ENCODE peak calls at places on chromosomes 2 and 18, in ten cellular contexts. One of them, this sample, is unnamed.

GRCh38 chr2:168593713-168594112 is 137.6 kb downstream of the CERS6 start:
- DNase-seq in fibroblast of the aortic adventitia: no peak
- DNase-seq in uterus: no peak
- DNase-seq in AG04450: no peak
- DNase-seq in epithelial cell of esophagus: no peak
- DNase-seq in H7: no peak
- DNase-seq in tibial artery: no peak
- DNase-seq in NT2/D1: no peak
- DNase-seq in A549: no peak
- DNase-seq in fibroblast of pulmonary artery: no peak
- DNase-seq in this sample: no peak

GRCh38 chr2:54801422-54801821 is 78.0 kb downstream of the EML6 start:
- DNase-seq in H7: no peak
- DNase-seq in fibroblast of pulmonary artery: no peak
- DNase-seq in epithelial cell of esophagus: no peak
- DNase-seq in tibial artery: no peak
- DNase-seq in A549: no peak
- DNase-seq in NT2/D1: no peak
- DNase-seq in AG04450: no peak
- DNase-seq in fibroblast of the aortic adventitia: no peak
- DNase-seq in uterus: no peak
- DNase-seq in this sample: no peak

GRCh38 chr2:133887676-133888040 is 319.4 kb upstream of the NCKAP5 start:
- DNase-seq in epithelial cell of esophagus: peak; percentile 74
- DNase-seq in fibroblast of the aortic adventitia: no peak
- DNase-seq in AG04450: no peak
- DNase-seq in uterus: no peak
- DNase-seq in A549: no peak
- DNase-seq in NT2/D1: no peak
- DNase-seq in fibroblast of pulmonary artery: no peak
- DNase-seq in H7: no peak
- DNase-seq in tibial artery: no peak
- DNase-seq in this sample: no peak

GRCh38 chr18:3584897-3585460 is 135.0 kb downstream of the TGIF1 start:
- DNase-seq in uterus: no peak
- DNase-seq in A549: no peak
- DNase-seq in tibial artery: no peak
- DNase-seq in epithelial cell of esophagus: peak; percentile 31
- DNase-seq in H7: peak; percentile 51
- DNase-seq in fibroblast of the aortic adventitia: no peak
- DNase-seq in AG04450: no peak
- DNase-seq in NT2/D1: peak; percentile 61
- DNase-seq in fibroblast of pulmonary artery: no peak
- DNase-seq in this sample: no peak

GRCh38 chr2:240946654-240947053 is 40.5 kb downstream of the CROCC2 start:
- DNase-seq in tibial artery: no peak
- DNase-seq in NT2/D1: no peak
- DNase-seq in fibroblast of the aortic adventitia: peak; percentile 32
- DNase-seq in uterus: no peak
- DNase-seq in A549: no peak
- DNase-seq in epithelial cell of esophagus: peak; percentile 10
- DNase-seq in H7: no peak
- DNase-seq in AG04450: no peak
- DNase-seq in fibroblast of pulmonary artery: no peak
- DNase-seq in this sample: no peak

GRCh38 chr2:1588994-1589611 is 155.2 kb downstream of the PXDN start:
- DNase-seq in NT2/D1: no peak
- DNase-seq in tibial artery: no peak
- DNase-seq in uterus: no peak
- DNase-seq in fibroblast of pulmonary artery: no peak
- DNase-seq in fibroblast of the aortic adventitia: no peak
- DNase-seq in A549: no peak
- DNase-seq in H7: peak; percentile 76
- DNase-seq in epithelial cell of esophagus: no peak
- DNase-seq in AG04450: no peak
- DNase-seq in this sample: no peak

GRCh38 chr2:20227894-20228505 is 3.1 kb upstream of the SDC1 start:
- DNase-seq in H7: peak; percentile 38
- DNase-seq in NT2/D1: no peak
- DNase-seq in A549: no peak
- DNase-seq in epithelial cell of esophagus: no peak
- DNase-seq in fibroblast of the aortic adventitia: no peak
- DNase-seq in fibroblast of pulmonary artery: no peak
- DNase-seq in AG04450: no peak
- DNase-seq in uterus: no peak
- DNase-seq in tibial artery: no peak
- DNase-seq in this sample: no peak

GRCh38 chr2:229714080-229714735 is at the start of gene DNER:
- DNase-seq in fibroblast of the aortic adventitia: no peak
- DNase-seq in uterus: no peak
- DNase-seq in H7: peak; percentile 95
- DNase-seq in NT2/D1: no peak
- DNase-seq in A549: peak; percentile 35
- DNase-seq in fibroblast of pulmonary artery: no peak
- DNase-seq in epithelial cell of esophagus: peak; percentile 30
- DNase-seq in AG04450: no peak
- DNase-seq in tibial artery: no peak
- DNase-seq in this sample: no peak

GRCh38 chr2:239380831-239381708 is 19.8 kb downstream of the HDAC4 start:
- DNase-seq in fibroblast of the aortic adventitia: no peak
- DNase-seq in A549: no peak
- DNase-seq in fibroblast of pulmonary artery: no peak
- DNase-seq in epithelial cell of esophagus: no peak
- DNase-seq in AG04450: no peak
- DNase-seq in NT2/D1: no peak
- DNase-seq in uterus: no peak
- DNase-seq in H7: no peak
- DNase-seq in tibial artery: no peak
- DNase-seq in this sample: no peak

GRCh38 chr2:64134813-64135212 is 9.4 kb downstream of the PELI1 start:
- DNase-seq in epithelial cell of esophagus: no peak
- DNase-seq in AG04450: no peak
- DNase-seq in H7: no peak
- DNase-seq in fibroblast of the aortic adventitia: peak; percentile 38
- DNase-seq in tibial artery: no peak
- DNase-seq in A549: no peak
- DNase-seq in fibroblast of pulmonary artery: no peak
- DNase-seq in uterus: no peak
- DNase-seq in NT2/D1: no peak
- DNase-seq in this sample: no peak

GRCh38 chr2:27378096-27378808 is 2.3 kb downstream of the ZNF513 start:
- DNase-seq in NT2/D1: no peak
- DNase-seq in A549: peak; percentile 22
- DNase-seq in H7: peak; percentile 56
- DNase-seq in AG04450: no peak
- DNase-seq in epithelial cell of esophagus: peak; percentile 29
- DNase-seq in fibroblast of the aortic adventitia: no peak
- DNase-seq in fibroblast of pulmonary artery: no peak
- DNase-seq in uterus: no peak
- DNase-seq in tibial artery: no peak
- DNase-seq in this sample: no peak

GRCh38 chr2:100513650-100514049 is 43.4 kb downstream of the NMS start:
- DNase-seq in fibroblast of the aortic adventitia: peak; percentile 49
- DNase-seq in epithelial cell of esophagus: no peak
- DNase-seq in tibial artery: no peak
- DNase-seq in A549: no peak
- DNase-seq in AG04450: no peak
- DNase-seq in fibroblast of pulmonary artery: no peak
- DNase-seq in H7: no peak
- DNase-seq in NT2/D1: no peak
- DNase-seq in uterus: no peak
- DNase-seq in this sample: no peak

GRCh38 chr18:36331541-36331971 is 34.0 kb downstream of the FHOD3 start:
- DNase-seq in uterus: no peak
- DNase-seq in AG04450: no peak
- DNase-seq in fibroblast of the aortic adventitia: no peak
- DNase-seq in A549: no peak
- DNase-seq in H7: no peak
- DNase-seq in NT2/D1: no peak
- DNase-seq in tibial artery: no peak
- DNase-seq in epithelial cell of esophagus: no peak
- DNase-seq in fibroblast of pulmonary artery: no peak
- DNase-seq in this sample: no peak

GRCh38 chr2:121638333-121638732 is 10.9 kb downstream of the CLASP1 start:
- DNase-seq in fibroblast of the aortic adventitia: peak; percentile 45
- DNase-seq in epithelial cell of esophagus: peak; percentile 77
- DNase-seq in tibial artery: no peak
- DNase-seq in NT2/D1: no peak
- DNase-seq in fibroblast of pulmonary artery: peak; percentile 73
- DNase-seq in H7: no peak
- DNase-seq in A549: no peak
- DNase-seq in AG04450: no peak
- DNase-seq in uterus: no peak
- DNase-seq in this sample: no peak

GRCh38 chr2:189014426-189015138 is 40.4 kb downstream of the COL3A1 start:
- DNase-seq in uterus: no peak
- DNase-seq in tibial artery: no peak
- DNase-seq in AG04450: peak; percentile 51
- DNase-seq in H7: no peak
- DNase-seq in A549: no peak
- DNase-seq in fibroblast of the aortic adventitia: peak; percentile 80
- DNase-seq in NT2/D1: no peak
- DNase-seq in fibroblast of pulmonary artery: peak; percentile 52
- DNase-seq in epithelial cell of esophagus: no peak
- DNase-seq in this sample: peak; percentile 38

DNA sequence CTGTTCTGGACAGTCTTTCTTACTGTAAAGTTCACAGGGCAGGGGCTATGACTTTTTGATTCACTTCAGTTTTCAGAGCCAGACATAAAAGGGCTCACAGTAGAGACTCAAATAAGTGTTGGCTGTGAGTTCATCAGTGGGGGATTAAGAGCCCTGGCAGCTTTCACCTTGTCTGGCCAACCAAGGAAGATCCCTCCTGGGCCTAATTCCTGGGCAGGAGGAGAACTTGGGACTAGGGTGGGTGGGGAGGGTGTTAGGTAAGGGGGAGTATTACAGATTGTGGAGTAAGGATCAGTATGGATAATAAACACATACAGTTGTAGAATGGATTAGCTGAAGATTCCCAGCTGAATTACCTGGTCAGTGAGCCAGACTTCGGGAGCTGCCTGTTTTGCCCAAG is 904 bp upstream of the SFXN5 start:
- DNase-seq in NT2/D1: no peak
- DNase-seq in H7: peak; percentile 31
- DNase-seq in fibroblast of pulmonary artery: no peak
- DNase-seq in A549: no peak
- DNase-seq in fibroblast of the aortic adventitia: no peak
- DNase-seq in epithelial cell of esophagus: no peak
- DNase-seq in uterus: no peak
- DNase-seq in AG04450: no peak
- DNase-seq in tibial artery: no peak
- DNase-seq in this sample: no peak
- H3K4me3 ChIP-seq in NT2/D1: no peak overlapping the region
- H3K4me3 ChIP-seq in H7: peak overlapping the region; percentile 94
- H3K4me3 ChIP-seq in fibroblast of pulmonary artery: no peak overlapping the region
- H3K4me3 ChIP-seq in A549: no peak overlapping the region
- H3K4me3 ChIP-seq in fibroblast of the aortic adventitia: no peak overlapping the region
- H3K4me3 ChIP-seq in epithelial cell of esophagus: peak overlapping the region; percentile 81
- H3K4me3 ChIP-seq in uterus: peak overlapping the region; percentile 83
- H3K4me3 ChIP-seq in AG04450: peak overlapping the region; percentile 83
- H3K4me3 ChIP-seq in tibial artery: peak overlapping the region; percentile 89
- H3K4me3 ChIP-seq in this sample: no peak overlapping the region

DNA sequence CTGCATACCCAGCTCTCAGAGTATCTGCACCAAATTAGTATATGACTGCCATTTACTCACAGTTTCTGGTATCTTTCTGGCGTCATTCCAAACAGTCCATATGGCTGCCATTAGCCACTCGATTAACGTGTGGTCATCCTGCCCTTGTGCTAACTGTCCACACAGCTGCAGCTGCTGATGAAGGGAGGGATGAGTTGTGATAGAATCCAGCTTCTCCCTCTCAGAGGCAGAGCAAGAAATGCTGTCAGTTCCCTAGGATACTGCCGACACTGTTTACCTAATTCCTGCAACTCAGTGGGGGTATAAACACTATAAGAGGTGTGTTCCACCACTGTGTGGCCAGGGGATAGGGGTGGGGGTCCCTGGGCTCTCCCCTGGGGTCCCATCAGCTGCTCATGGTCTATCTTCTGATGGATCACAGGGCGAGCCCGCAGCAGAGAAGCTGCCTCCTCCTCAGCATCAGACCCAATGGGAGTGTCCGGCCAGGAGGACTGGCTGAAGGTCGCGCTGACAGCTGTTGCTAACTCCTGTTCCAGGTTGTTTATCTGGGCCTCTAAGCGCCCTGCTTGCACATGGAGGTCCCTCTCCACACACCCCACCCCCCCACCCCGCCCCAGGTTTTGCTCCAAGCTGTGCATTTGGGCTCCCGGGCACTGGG is 17.3 kb upstream of the KLHL23 start:
- DNase-seq in AG04450: peak; percentile 55
- DNase-seq in tibial artery: no peak
- DNase-seq in epithelial cell of esophagus: no peak
- DNase-seq in H7: no peak
- DNase-seq in fibroblast of the aortic adventitia: peak; percentile 53
- DNase-seq in NT2/D1: no peak
- DNase-seq in fibroblast of pulmonary artery: peak; percentile 41
- DNase-seq in A549: no peak
- DNase-seq in uterus: peak; percentile 54
- DNase-seq in this sample: peak; percentile 23
- H3K4me3 ChIP-seq in AG04450: peak overlapping the region; percentile 32
- H3K4me3 ChIP-seq in tibial artery: no peak overlapping the region
- H3K4me3 ChIP-seq in epithelial cell of esophagus: no peak overlapping the region
- H3K4me3 ChIP-seq in H7: no peak overlapping the region
- H3K4me3 ChIP-seq in fibroblast of the aortic adventitia: no peak overlapping the region
- H3K4me3 ChIP-seq in NT2/D1: no peak overlapping the region
- H3K4me3 ChIP-seq in fibroblast of pulmonary artery: no peak overlapping the region
- H3K4me3 ChIP-seq in A549: no peak overlapping the region
- H3K4me3 ChIP-seq in uterus: no peak overlapping the region
- H3K4me3 ChIP-seq in this sample: no peak overlapping the region

GRCh38 chr2:23607925-23608324 is 222.9 kb downstream of the KLHL29 start:
- DNase-seq in uterus: no peak
- DNase-seq in fibroblast of the aortic adventitia: no peak
- DNase-seq in epithelial cell of esophagus: no peak
- DNase-seq in H7: no peak
- DNase-seq in AG04450: no peak
- DNase-seq in tibial artery: no peak
- DNase-seq in NT2/D1: peak; percentile 88
- DNase-seq in fibroblast of pulmonary artery: no peak
- DNase-seq in A549: no peak
- DNase-seq in this sample: no peak
- H3K4me3 ChIP-seq in uterus: no peak overlapping the region
- H3K4me3 ChIP-seq in fibroblast of the aortic adventitia: no peak overlapping the region
- H3K4me3 ChIP-seq in epithelial cell of esophagus: no peak overlapping the region
- H3K4me3 ChIP-seq in H7: no peak overlapping the region
- H3K4me3 ChIP-seq in AG04450: no peak overlapping the region
- H3K4me3 ChIP-seq in tibial artery: no peak overlapping the region
- H3K4me3 ChIP-seq in NT2/D1: no peak overlapping the region
- H3K4me3 ChIP-seq in fibroblast of pulmonary artery: no peak overlapping the region
- H3K4me3 ChIP-seq in A549: no peak overlapping the region
- H3K4me3 ChIP-seq in this sample: no peak overlapping the region

DNA sequence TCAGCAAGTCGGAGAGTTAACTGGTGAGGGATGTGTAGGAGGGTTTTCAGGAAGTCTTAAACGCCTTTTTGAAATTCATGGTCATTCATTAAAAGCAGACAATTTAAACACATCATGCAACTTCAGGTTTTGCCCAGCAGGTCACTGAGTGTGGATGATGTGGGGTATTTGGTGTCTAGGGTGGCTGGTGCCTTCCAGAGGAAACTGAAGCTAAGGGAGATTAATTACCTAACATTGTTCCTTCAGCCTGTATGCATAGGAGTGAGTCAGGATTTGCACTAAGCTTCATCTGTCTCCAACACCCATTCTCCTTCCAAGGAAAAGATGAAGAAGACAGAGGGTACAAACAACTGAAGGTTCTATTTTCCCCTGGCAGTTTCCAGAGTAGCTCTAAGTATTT is 20.8 kb downstream of the SLC14A2 start:
- DNase-seq in fibroblast of the aortic adventitia: no peak
- DNase-seq in epithelial cell of esophagus: peak; percentile 47
- DNase-seq in NT2/D1: no peak
- DNase-seq in uterus: no peak
- DNase-seq in fibroblast of pulmonary artery: no peak
- DNase-seq in A549: no peak
- DNase-seq in H7: no peak
- DNase-seq in tibial artery: no peak
- DNase-seq in AG04450: no peak
- DNase-seq in this sample: no peak
- H3K4me3 ChIP-seq in fibroblast of the aortic adventitia: no peak overlapping the region
- H3K4me3 ChIP-seq in epithelial cell of esophagus: no peak overlapping the region
- H3K4me3 ChIP-seq in NT2/D1: no peak overlapping the region
- H3K4me3 ChIP-seq in uterus: no peak overlapping the region
- H3K4me3 ChIP-seq in fibroblast of pulmonary artery: no peak overlapping the region
- H3K4me3 ChIP-seq in A549: no peak overlapping the region
- H3K4me3 ChIP-seq in H7: no peak overlapping the region
- H3K4me3 ChIP-seq in tibial artery: no peak overlapping the region
- H3K4me3 ChIP-seq in AG04450: no peak overlapping the region
- H3K4me3 ChIP-seq in this sample: no peak overlapping the region

This sample was measured in AG09309.